ENCODE peak calls at places on chromosomes 11 and 22, in five cellular contexts. J, K, I, S and Y are unnamed samples. For H3K4me1, the result is how much of the 10 kb centered on the place peaks cover.

GRCh38 chr11:86938900-86939880 is 16.0 kb downstream of the FZD4 start:
- DNase-seq in J (no peak), K (no peak), I (no peak), S (no peak), Y (no peak)

GRCh38 chr11:104134760-104135159 is 29.2 kb downstream of the PDGFD start:
- DNase-seq in J (no peak), K (no peak), I (no peak), S (no peak), Y (no peak)

GRCh38 chr11:130209944-130210854 is 50.6 kb downstream of the ST14 start:
- DNase-seq in J (peak), K (peak), I (no peak), S (no peak), Y (no peak)

GRCh38 chr11:6638437-6638836 is 17.2 kb downstream of the DCHS1 start:
- DNase-seq in J (no peak), K (no peak), I (no peak), S (no peak), Y (no peak)

GRCh38 chr11:1844221-1845094 is 5.7 kb downstream of the TNNI2 start:
- DNase-seq in J (peak), K (peak), I (no peak), S (no peak), Y (peak)

GRCh38 chr11:70662691-70663098 is 264.4 kb downstream of the CTTN start:
- DNase-seq in J (no peak), K (peak), I (no peak), S (no peak), Y (no peak)

GRCh38 chr22:39237276-39238123 is 7.3 kb downstream of the PDGFB start:
- DNase-seq in J (no peak), K (no peak), I (peak), S (no peak), Y (no peak)

GRCh38 chr11:69101100-69101791 is 52.5 kb downstream of the TPCN2 start:
- DNase-seq in J (peak), K (peak), I (peak), S (peak), Y (peak)

GRCh38 chr22:17980638-17981051 is 43.7 kb downstream of the MICAL3 start:
- DNase-seq in J (no peak), K (peak), I (peak), S (no peak), Y (peak)

GRCh38 chr11:45048870-45049825 is 97.3 kb upstream of the PRDM11 start:
- DNase-seq in J (peak), K (peak), I (peak), S (peak), Y (peak)

GRCh38 chr11:126384449-126385070 is 29.1 kb downstream of the ST3GAL4 start:
- DNase-seq in J (no peak), K (no peak), I (no peak), S (no peak), Y (no peak)

GRCh38 chr11:2826679-2827056 is 58.9 kb downstream of the CDKN1C start:
- DNase-seq in J (no peak), K (no peak), I (no peak), S (no peak), Y (no peak)

GRCh38 chr11:46277313-46277622 is 194 bp upstream of the CREB3L1 start:
- DNase-seq in J (no peak), K (peak), I (no peak), S (peak), Y (no peak)

GRCh38 chr11:36409152-36409713 is 100.8 kb downstream of the TRAF6 start:
- DNase-seq in J (no peak), K (no peak), I (no peak), S (no peak), Y (no peak)

GRCh38 chr11:133814588-133814987 is 30.7 kb downstream of the SPATA19 start:
- DNase-seq in J (no peak), K (no peak), I (no peak), S (no peak), Y (no peak)

DNA sequence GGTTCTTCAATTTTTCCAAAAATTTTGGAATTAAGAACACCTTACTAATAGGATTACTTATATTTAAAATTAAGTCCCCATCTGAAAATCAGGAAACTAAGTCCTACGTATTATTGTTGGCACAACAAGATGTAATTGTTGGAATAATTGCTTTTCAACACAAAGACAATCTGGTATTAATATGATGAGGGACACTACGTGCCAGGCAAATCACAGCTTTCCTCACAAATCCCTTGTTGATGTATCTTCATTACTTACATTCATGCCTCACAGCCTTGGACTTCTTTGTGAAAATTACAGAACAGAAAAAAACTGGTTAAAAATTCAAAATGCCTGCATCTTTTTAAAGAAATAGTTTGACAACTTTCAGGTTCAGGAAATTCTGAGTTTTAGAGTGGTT is 23.2 kb upstream of the CCDC34 start:
- DNase-seq in J (no peak), K (no peak), I (no peak), S (no peak), Y (no peak)
- H3K4me1 ChIP-seq in J (under half), K (under half), I (under half), S (under half), Y (under half)

GRCh38 chr11:128515086-128515485 is 72.3 kb downstream of the ETS1 start:
- DNase-seq in J (no peak), K (no peak), I (no peak), S (no peak), Y (no peak)
- H3K4me1 ChIP-seq in J (under half), K (under half), I (under half), S (under half), Y (under half)

DNA sequence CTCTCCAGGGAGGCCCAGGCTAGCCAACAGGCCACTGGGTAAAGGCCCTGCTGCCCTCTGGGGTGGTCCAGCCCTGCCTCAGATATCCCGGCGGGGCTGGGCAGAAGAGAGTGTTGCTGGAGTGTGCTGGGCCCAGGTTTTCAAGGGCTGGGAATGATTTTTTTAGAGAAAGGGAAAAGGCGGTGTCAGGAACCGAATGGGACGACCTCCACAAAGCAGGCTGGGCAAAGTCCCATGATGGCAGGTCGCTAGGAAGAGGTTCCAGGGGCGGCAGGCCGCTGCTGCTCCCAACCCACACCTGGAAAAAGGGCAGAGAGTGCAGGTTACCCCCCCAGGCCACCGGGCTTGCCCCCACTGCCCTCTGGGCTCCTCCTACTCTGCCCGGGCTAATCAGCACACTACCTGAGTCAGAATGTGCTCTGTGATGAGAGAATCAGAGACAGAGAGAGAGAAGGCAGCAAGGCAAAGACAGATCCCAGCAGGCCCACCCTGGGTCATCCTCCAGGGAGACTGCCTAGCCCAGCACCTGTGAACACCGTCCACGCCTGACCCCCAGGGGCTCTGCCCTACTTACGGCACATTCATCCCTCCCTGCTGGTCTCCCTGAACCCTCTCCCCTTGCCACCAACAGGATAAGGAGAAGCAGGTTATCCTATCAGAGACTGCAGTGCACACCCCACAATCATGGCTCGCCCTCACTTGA is 4.6 kb downstream of the PATZ1 start:
- DNase-seq in J (no peak), K (no peak), I (no peak), S (no peak), Y (no peak)
- H3K4me1 ChIP-seq in J (under half), K (under half), I (under half), S (under half), Y (under half)

DNA sequence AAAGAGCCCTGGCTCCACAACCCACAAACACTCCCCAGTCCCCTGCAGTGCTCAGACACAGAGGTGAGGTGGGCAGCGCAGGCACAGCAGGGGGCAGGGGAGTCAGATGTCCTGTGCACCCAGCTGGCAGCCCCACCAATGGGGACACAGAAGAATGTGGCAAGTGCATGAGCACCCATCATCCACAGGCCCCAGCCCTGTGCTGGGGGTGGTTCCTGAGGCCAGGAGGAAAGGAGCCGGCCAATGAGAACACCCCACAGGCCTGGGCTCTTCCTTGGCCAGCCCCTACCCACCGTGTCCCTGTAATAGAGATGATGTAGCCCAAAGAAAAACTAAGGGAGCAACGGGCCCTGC is 9.3 kb downstream of the GNB1L start:
- DNase-seq in J (no peak), K (no peak), I (no peak), S (no peak), Y (no peak)
- H3K4me1 ChIP-seq in J (under half), K (under half), I (under half), S (under half), Y (under half)

GRCh38 chr11:65842144-65842543 is 8.4 kb downstream of the SNX32 start:
- DNase-seq in J (no peak), K (no peak), I (no peak), S (no peak), Y (no peak)

GRCh38 chr11:65843811-65844210 is 10.0 kb downstream of the SNX32 start:
- DNase-seq in J (no peak), K (no peak), I (no peak), S (no peak), Y (no peak)

GRCh38 chr11:65849366-65849765 is 8.6 kb downstream of the CFL1 start:
- DNase-seq in J (no peak), K (no peak), I (no peak), S (no peak), Y (no peak)

GRCh38 chr11:65847746-65848145 is 10.2 kb downstream of the CFL1 start:
- DNase-seq in J (no peak), K (no peak), I (no peak), S (no peak), Y (no peak)

DNA sequence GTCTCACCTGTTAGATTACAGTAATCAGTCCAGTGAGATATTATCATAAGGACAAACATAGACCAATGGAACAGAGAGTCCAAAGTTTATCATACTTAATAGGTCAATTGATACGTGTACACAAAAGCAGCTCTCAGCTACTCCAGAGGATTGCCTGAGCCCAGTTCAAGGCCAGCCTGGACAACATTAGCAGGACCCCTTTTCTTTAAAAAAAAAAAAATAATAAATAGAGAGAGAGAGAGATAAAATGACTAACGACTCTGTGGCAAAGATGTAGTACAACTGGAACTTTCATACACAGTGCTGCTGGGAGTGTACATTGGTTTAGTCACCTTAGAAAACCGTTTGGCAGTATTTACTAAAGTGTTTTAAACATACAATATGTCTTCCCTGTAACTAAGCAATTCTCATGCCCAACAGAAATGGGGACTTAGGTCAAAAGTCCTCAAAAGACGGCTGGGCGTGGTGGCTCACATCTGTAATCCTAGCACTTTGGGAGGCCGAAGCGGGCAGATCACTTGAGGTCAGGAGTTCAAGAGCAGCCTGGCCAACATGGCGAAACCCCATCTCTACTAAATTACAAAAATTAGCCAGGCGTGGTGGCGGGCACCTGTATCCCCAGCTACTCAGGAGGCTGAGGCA is 10.6 kb downstream of the SNX32 start:
- DNase-seq in J (no peak), K (no peak), I (no peak), S (no peak), Y (no peak)
- H3K4me1 ChIP-seq in J (under half), K (under half), I (under half), S (under half), Y (under half)

DNA sequence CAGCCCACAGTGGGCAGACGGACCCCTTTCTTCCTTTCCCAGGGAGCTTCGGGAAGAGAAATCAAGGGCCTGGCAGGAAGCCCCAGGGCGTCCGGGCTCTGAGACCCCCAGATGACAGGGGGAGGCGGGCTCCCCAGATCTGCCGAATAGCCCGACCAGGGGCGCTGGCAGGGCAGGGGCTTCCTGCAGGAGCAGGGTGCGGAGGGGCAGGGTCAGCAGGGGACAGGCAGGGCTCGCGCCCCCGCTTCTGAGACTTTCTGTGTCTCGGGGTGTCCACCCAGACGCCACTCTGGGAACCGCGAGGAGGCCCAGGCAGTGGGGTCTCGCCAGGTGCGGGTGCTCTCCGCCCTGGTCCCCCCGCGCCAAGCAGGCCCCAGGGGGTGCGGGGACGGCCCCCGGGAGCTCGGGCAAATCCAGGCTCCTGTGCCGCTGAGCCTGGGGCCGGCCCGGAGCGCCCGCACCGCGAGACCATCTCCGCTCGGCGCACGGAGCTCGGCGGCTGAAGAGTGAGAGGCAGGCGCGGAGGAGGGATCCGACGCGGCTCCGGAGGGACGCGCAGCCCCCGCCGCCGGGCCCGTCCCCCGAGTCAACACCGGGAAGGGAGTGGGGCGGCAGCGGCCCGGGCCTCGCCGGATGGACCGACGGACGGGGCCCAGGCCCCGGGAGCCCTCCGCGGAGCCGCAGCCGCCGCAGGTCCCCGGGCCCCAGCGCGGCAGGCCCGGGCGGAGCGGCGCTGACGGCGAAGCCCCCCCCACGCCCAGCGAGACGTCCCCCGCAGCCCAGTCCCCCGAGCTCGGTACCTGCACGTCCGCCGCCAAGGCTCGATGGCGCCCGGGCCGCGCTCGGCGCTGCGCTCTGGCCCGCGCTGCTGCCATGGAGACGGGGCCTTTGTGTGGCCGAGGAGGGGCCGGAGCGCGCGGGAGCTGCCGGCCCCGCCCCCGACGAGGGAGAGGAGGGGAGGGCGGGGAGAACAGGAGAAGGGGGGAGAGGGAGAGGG is at the start of gene PLXNB2:
- DNase-seq in J (peak), K (peak), I (peak), S (peak), Y (peak)
- H3K4me1 ChIP-seq in J (under half), K (half or more), I (under half), S (half or more), Y (half or more)